ENCODE peak calls at places on chromosomes 1 and 21, in nine cellular contexts. D, W, U, G, J, A, K, Q and O are unnamed samples.

GRCh38 chr1:86423873-86424272 is at the start of gene CLCA2:
- DNase-seq in D (no peak), W (no peak), U (no peak), G (peak), J (no peak), A (no peak), K (no peak), Q (no peak), O (no peak)

GRCh38 chr1:13813398-13814012 is 113.5 kb downstream of the PRDM2 start:
- DNase-seq in D (peak), W (peak), U (no peak), G (no peak), J (peak), A (no peak), K (peak), Q (no peak), O (peak)

GRCh38 chr21:17427157-17427556 is 85.7 kb upstream of the CXADR start:
- DNase-seq in D (no peak), W (no peak), U (no peak), G (no peak), J (no peak), A (no peak), K (no peak), Q (no peak), O (no peak)

GRCh38 chr1:172219966-172220365 is 200.5 kb upstream of the C1orf105 start:
- DNase-seq in D (peak), W (no peak), U (no peak), G (no peak), J (no peak), A (no peak), K (no peak), Q (no peak), O (no peak)

GRCh38 chr1:41810446-41810845 is 108.3 kb downstream of the HIVEP3 start:
- DNase-seq in D (peak), W (peak), U (peak), G (peak), J (no peak), A (no peak), K (peak), Q (no peak), O (peak)

GRCh38 chr21:46142581-46143473 is 12.6 kb downstream of the FTCD start:
- DNase-seq in D (no peak), W (no peak), U (no peak), G (no peak), J (peak), A (no peak), K (no peak), Q (no peak), O (no peak)

GRCh38 chr1:100343897-100344296 is 8.4 kb upstream of the CDC14A start:
- DNase-seq in D (no peak), W (no peak), U (no peak), G (no peak), J (no peak), A (no peak), K (no peak), Q (no peak), O (peak)

GRCh38 chr21:37939251-37939650 is 23.0 kb upstream of the KCNJ6 start:
- DNase-seq in D (no peak), W (no peak), U (no peak), G (peak), J (no peak), A (no peak), K (no peak), Q (no peak), O (no peak)

GRCh38 chr1:113207019-113207418 is 134.0 kb downstream of the LRIG2 start:
- DNase-seq in D (no peak), W (no peak), U (no peak), G (no peak), J (no peak), A (no peak), K (no peak), Q (no peak), O (no peak)

GRCh38 chr21:25561668-25562641 is 45.3 kb downstream of the MRPL39 start:
- DNase-seq in D (peak), W (peak), U (peak), G (peak), J (peak), A (no peak), K (peak), Q (peak), O (peak)

GRCh38 chr21:38358098-38358497 is 101.3 kb downstream of the KCNJ15 start:
- DNase-seq in D (no peak), W (no peak), U (no peak), G (no peak), J (no peak), A (no peak), K (no peak), Q (no peak), O (no peak)

GRCh38 chr1:228085287-228085926 is 2.9 kb downstream of the ARF1 start:
- DNase-seq in D (peak), W (peak), U (peak), G (peak), J (no peak), A (peak), K (no peak), Q (peak), O (peak)

GRCh38 chr1:238811211-238811610 is 575.2 kb upstream of the CHRM3 start:
- DNase-seq in D (no peak), W (no peak), U (no peak), G (no peak), J (no peak), A (no peak), K (no peak), Q (no peak), O (no peak)

GRCh38 chr1:214338212-214338611 is 57.3 kb downstream of the SMYD2 start:
- DNase-seq in D (no peak), W (no peak), U (no peak), G (no peak), J (no peak), A (no peak), K (no peak), Q (no peak), O (no peak)

GRCh38 chr1:42936309-42937078 is 22.2 kb downstream of the SLC2A1 start:
- DNase-seq in D (peak), W (peak), U (peak), G (peak), J (no peak), A (no peak), K (no peak), Q (no peak), O (no peak)

GRCh38 chr1:119394085-119394484 is 20.9 kb upstream of the HSD3B2 start:
- DNase-seq in D (no peak), W (no peak), U (no peak), G (no peak), J (no peak), A (no peak), K (no peak), Q (no peak), O (no peak)

GRCh38 chr1:192766009-192766625 is 42.7 kb upstream of the RGS2 start:
- DNase-seq in D (no peak), W (peak), U (no peak), G (peak), J (no peak), A (no peak), K (no peak), Q (no peak), O (no peak)

GRCh38 chr1:108592030-108592759 is 32.3 kb downstream of the EEIG2 start:
- DNase-seq in D (peak), W (peak), U (no peak), G (no peak), J (no peak), A (no peak), K (no peak), Q (no peak), O (no peak)

GRCh38 chr1:221868894-221869293 is 127.0 kb upstream of the DUSP10 start:
- DNase-seq in D (peak), W (peak), U (peak), G (peak), J (no peak), A (peak), K (no peak), Q (no peak), O (no peak)

GRCh38 chr1:230231739-230232075 is 164.7 kb downstream of the GALNT2 start:
- DNase-seq in D (peak), W (peak), U (no peak), G (peak), J (no peak), A (no peak), K (peak), Q (peak), O (peak)

GRCh38 chr1:1833916-1834325 is 55.7 kb upstream of the NADK start:
- DNase-seq in D (no peak), W (peak), U (peak), G (no peak), J (no peak), A (no peak), K (peak), Q (no peak), O (no peak)

GRCh38 chr1:67832737-67833594 is at the start of gene GNG12:
- DNase-seq in D (peak), W (peak), U (peak), G (peak), J (no peak), A (no peak), K (peak), Q (peak), O (peak)

GRCh38 chr1:161089938-161090337 is 580 bp upstream of the NECTIN4 start:
- DNase-seq in D (no peak), W (no peak), U (no peak), G (no peak), J (no peak), A (no peak), K (no peak), Q (no peak), O (no peak)

GRCh38 chr1:203628185-203628996 is 1.8 kb downstream of the ATP2B4 start:
- DNase-seq in D (peak), W (peak), U (no peak), G (peak), J (no peak), A (no peak), K (peak), Q (peak), O (peak)

GRCh38 chr1:24289937-24290595 is 29.1 kb upstream of the GRHL3 start:
- DNase-seq in D (peak), W (peak), U (peak), G (peak), J (no peak), A (peak), K (no peak), Q (peak), O (no peak)

GRCh38 chr1:84598846-84599741 is 24.9 kb upstream of the CTBS start:
- DNase-seq in D (peak), W (peak), U (peak), G (peak), J (no peak), A (no peak), K (no peak), Q (no peak), O (no peak)

GRCh38 chr1:165875604-165876003 is 48.2 kb downstream of the UCK2 start:
- DNase-seq in D (no peak), W (no peak), U (no peak), G (no peak), J (no peak), A (no peak), K (no peak), Q (no peak), O (no peak)

GRCh38 chr1:165875171-165875570 is 47.8 kb downstream of the UCK2 start:
- DNase-seq in D (no peak), W (no peak), U (no peak), G (no peak), J (no peak), A (no peak), K (no peak), Q (no peak), O (no peak)

GRCh38 chr1:165876121-165876520 is 48.7 kb downstream of the UCK2 start:
- DNase-seq in D (no peak), W (no peak), U (no peak), G (no peak), J (no peak), A (no peak), K (no peak), Q (no peak), O (no peak)

GRCh38 chr1:165877940-165878556 is 50.6 kb downstream of the UCK2 start:
- DNase-seq in D (no peak), W (no peak), U (no peak), G (no peak), J (no peak), A (no peak), K (no peak), Q (no peak), O (no peak)

GRCh38 chr1:165877411-165877810 is 50.0 kb downstream of the UCK2 start:
- DNase-seq in D (no peak), W (no peak), U (no peak), G (no peak), J (no peak), A (no peak), K (no peak), Q (no peak), O (no peak)
- TF ChIP-seq CTCF in D (no peak), W (no peak), U (no peak), G (no peak), J (no peak), A (no peak), K (no peak), Q (no peak), O (no peak)

GRCh38 chr1:58909914-58910681 is 126.3 kb upstream of the JUN start:
- DNase-seq in D (no peak), W (no peak), U (no peak), G (no peak), J (no peak), A (no peak), K (no peak), Q (no peak), O (no peak)
- TF ChIP-seq CTCF in D (no peak), W (no peak), U (no peak), G (no peak), J (no peak), A (no peak), K (no peak), Q (no peak), O (no peak)

DNA sequence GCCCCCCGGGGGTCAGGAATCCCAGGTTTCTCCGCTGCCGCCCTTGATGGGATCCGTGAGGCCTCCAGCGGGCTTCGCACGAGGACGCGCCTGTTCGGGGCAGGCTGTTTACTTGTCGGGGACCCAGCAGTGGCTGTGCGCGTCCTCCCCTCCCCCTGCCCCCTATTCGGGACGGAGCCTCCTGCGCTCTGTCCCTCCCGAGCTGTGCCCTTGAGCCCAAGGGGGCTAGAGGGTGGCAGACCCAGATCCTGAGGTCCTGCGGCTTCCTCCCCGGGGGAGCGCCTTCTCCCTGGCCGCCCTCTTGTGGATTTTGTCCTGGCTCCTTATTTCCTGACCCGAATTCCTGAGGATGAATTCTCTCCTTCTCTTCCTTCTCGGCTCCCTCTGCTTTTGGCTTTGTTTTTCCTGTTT is 38.4 kb downstream of the PIK3CD start:
- DNase-seq in D (peak), W (no peak), U (no peak), G (no peak), J (no peak), A (no peak), K (peak), Q (peak), O (peak)
- TF ChIP-seq CTCF in D (peak), W (peak), U (no peak), G (peak), J (no peak), A (peak), K (no peak), Q (no peak), O (peak)

DNA sequence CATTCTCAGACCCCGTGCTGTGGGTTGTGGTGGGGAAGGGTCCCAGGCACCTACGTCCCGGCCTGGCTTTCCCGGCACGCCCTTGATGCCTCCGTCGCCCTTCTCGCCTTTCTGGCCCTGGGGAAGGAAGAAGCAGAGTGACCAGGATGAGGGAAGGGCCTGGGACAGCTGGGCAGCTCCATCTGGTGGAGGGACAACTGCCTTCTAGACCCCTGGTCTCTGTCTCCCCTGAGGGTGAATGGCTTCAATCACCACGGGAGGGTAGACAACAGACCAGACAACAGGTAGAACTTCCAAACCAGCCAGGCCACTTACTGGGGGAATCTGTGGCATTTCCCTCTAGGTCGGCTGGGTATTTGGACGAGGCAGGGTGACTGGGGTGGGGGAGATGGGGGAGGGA is 11.9 kb downstream of the COL16A1 start:
- DNase-seq in D (no peak), W (no peak), U (no peak), G (no peak), J (no peak), A (no peak), K (no peak), Q (no peak), O (no peak)
- TF ChIP-seq CTCF in D (no peak), W (peak), U (no peak), G (no peak), J (no peak), A (no peak), K (no peak), Q (no peak), O (peak)

GRCh38 chr1:109750241-109750882 is 9.5 kb upstream of the GSTM3 start:
- DNase-seq in D (no peak), W (no peak), U (no peak), G (no peak), J (no peak), A (no peak), K (no peak), Q (no peak), O (no peak)
- TF ChIP-seq CTCF in D (no peak), W (no peak), U (no peak), G (no peak), J (no peak), A (no peak), K (no peak), Q (no peak), O (no peak)